ENCODE peak calls at places on chromosomes 7 and 10, in eight cellular contexts. K is spleen; W is effector memory CD4-positive, alpha-beta T cell; R is left ventricle myocardium inferior; A is DND-41; U is breast epithelium; B is transverse colon; L is tibial nerve. I is an unnamed sample. For H3K27me3, the result is how much of the 10 kb centered on the place peaks cover.

GRCh38 chr10:28281726-28282325 is 21.0 kb downstream of the MPP7 start:
- DNase-seq in U (no peak), K (no peak), L (no peak), A (no peak), R (no peak), W (no peak), B (no peak), I (no peak)

GRCh38 chr10:96618648-96619047 is 31.8 kb upstream of the TM9SF3 start:
- DNase-seq in U (no peak), A (no peak), L (peak), K (no peak), W (no peak), R (peak), B (peak), I (no peak)

GRCh38 chr7:28549998-28550397 is 137.7 kb downstream of the CREB5 start:
- DNase-seq in K (no peak), B (no peak), R (no peak), L (no peak), U (no peak), A (no peak), W (no peak), I (no peak)

GRCh38 chr7:36048141-36048901 is 104.7 kb upstream of the EEPD1 start:
- DNase-seq in U (peak), B (no peak), R (no peak), W (no peak), A (no peak), L (peak), K (no peak), I (no peak)

GRCh38 chr10:3665316-3665908 is 119.6 kb downstream of the KLF6 start:
- DNase-seq in A (no peak), K (no peak), R (no peak), L (no peak), B (no peak), W (no peak), U (no peak), I (no peak)

GRCh38 chr7:99784007-99784406 is at the start of gene CYP3A4:
- DNase-seq in L (no peak), R (no peak), U (no peak), K (no peak), B (peak), W (no peak), A (no peak), I (no peak)

GRCh38 chr7:152931583-152931982 is 172.0 kb downstream of the ACTR3B start:
- DNase-seq in A (no peak), U (no peak), R (no peak), L (no peak), K (no peak), W (no peak), B (no peak), I (no peak)

GRCh38 chr10:119191881-119192280 is 13.3 kb upstream of the PRDX3 start:
- DNase-seq in U (no peak), R (no peak), W (no peak), K (no peak), B (no peak), L (no peak), A (no peak), I (no peak)

GRCh38 chr7:84638339-84638697 is 443.7 kb upstream of the SEMA3A start:
- DNase-seq in B (no peak), U (no peak), A (no peak), R (no peak), W (no peak), L (no peak), K (no peak), I (no peak)

GRCh38 chr10:102546606-102547310 is 43.0 kb downstream of the SUFU start:
- DNase-seq in B (no peak), L (no peak), R (no peak), K (no peak), W (no peak), A (no peak), U (no peak), I (no peak)

GRCh38 chr7:4245135-4245865 is 436.8 kb upstream of the FOXK1 start:
- DNase-seq in B (no peak), L (no peak), K (peak), R (no peak), W (no peak), U (no peak), A (no peak), I (no peak)

GRCh38 chr7:127886248-127886647 is 145.0 kb downstream of the LRRC4 start:
- DNase-seq in A (no peak), B (no peak), K (no peak), R (no peak), W (no peak), L (no peak), U (no peak), I (no peak)

GRCh38 chr10:29636178-29636577 is 1.4 kb upstream of the SVIL start:
- DNase-seq in R (no peak), A (no peak), B (no peak), K (no peak), W (no peak), U (no peak), L (no peak), I (no peak)

GRCh38 chr7:139693651-139694388 is 84.0 kb downstream of the HIPK2 start:
- DNase-seq in U (no peak), W (no peak), B (no peak), A (no peak), L (no peak), R (no peak), K (no peak), I (no peak)

GRCh38 chr7:2572101-2572842 is 13.5 kb downstream of the IQCE start:
- DNase-seq in U (no peak), B (no peak), W (no peak), R (no peak), A (no peak), L (no peak), K (peak), I (no peak)

GRCh38 chr10:12397931-12398330 is 48.6 kb downstream of the CAMK1D start:
- DNase-seq in U (no peak), W (no peak), B (no peak), R (no peak), K (no peak), A (no peak), L (no peak), I (no peak)

GRCh38 chr7:73718905-73719805 is at the start of gene STX1A:
- DNase-seq in K (peak), A (no peak), L (no peak), U (peak), W (peak), B (peak), R (peak), I (peak)

GRCh38 chr7:155437836-155438235 is 20.1 kb upstream of the EN2 start:
- DNase-seq in U (no peak), A (no peak), W (no peak), R (no peak), K (peak), B (no peak), L (no peak), I (no peak)

GRCh38 chr10:89744021-89744420 is 42.6 kb downstream of the KIF20B start:
- DNase-seq in L (no peak), R (no peak), A (no peak), B (no peak), W (no peak), K (no peak), U (no peak), I (no peak)

GRCh38 chr10:20615395-20615794 is 281.7 kb downstream of the NEBL start:
- DNase-seq in B (no peak), U (no peak), L (no peak), A (no peak), R (no peak), W (no peak), K (no peak), I (no peak)

GRCh38 chr10:72847681-72848080 is 45.9 kb upstream of the OIT3 start:
- DNase-seq in W (no peak), A (no peak), L (no peak), B (no peak), K (no peak), R (no peak), U (no peak), I (no peak)

GRCh38 chr7:27108390-27109127 is 6.1 kb upstream of the HOXA2 start:
- DNase-seq in L (no peak), B (peak), K (peak), R (no peak), A (no peak), W (no peak), U (no peak), I (no peak)

GRCh38 chr7:155090647-155091046 is 20.5 kb downstream of the HTR5A start:
- DNase-seq in R (no peak), L (no peak), U (no peak), B (no peak), K (no peak), W (no peak), A (peak), I (no peak)

GRCh38 chr7:131493559-131493958 is 62.9 kb downstream of the PODXL start:
- DNase-seq in R (no peak), A (no peak), K (no peak), U (no peak), B (no peak), L (no peak), W (no peak), I (no peak)

GRCh38 chr10:112375721-112376577 is 2.0 kb downstream of the ACSL5 start:
- DNase-seq in R (peak), L (peak), U (peak), K (peak), B (peak), W (peak), A (peak), I (no peak)

GRCh38 chr10:82377608-82378007 is 502.6 kb downstream of the NRG3 start:
- DNase-seq in W (no peak), A (no peak), R (no peak), B (no peak), K (no peak), L (no peak), U (no peak), I (no peak)

GRCh38 chr10:130354976-130355795 is 219.0 kb downstream of the GLRX3 start:
- DNase-seq in A (no peak), L (no peak), U (no peak), R (no peak), K (peak), W (no peak), B (no peak), I (no peak)

GRCh38 chr7:90645784-90646183 is 49.7 kb downstream of the CDK14 start:
- DNase-seq in W (no peak), B (no peak), L (no peak), K (no peak), A (no peak), U (no peak), R (no peak), I (no peak)

GRCh38 chr10:114773197-114773532 is 48.4 kb upstream of the FHIP2A start:
- DNase-seq in W (no peak), U (no peak), R (no peak), L (no peak), K (no peak), B (no peak), A (no peak), I (no peak)

GRCh38 chr10:58266003-58266825 is 1.5 kb downstream of the IPMK start:
- DNase-seq in W (no peak), B (no peak), A (no peak), U (no peak), K (no peak), R (no peak), L (no peak), I (no peak)

GRCh38 chr7:30896041-30896440 is 15.6 kb upstream of the AQP1 start:
- DNase-seq in A (no peak), K (no peak), B (no peak), L (no peak), R (no peak), W (no peak), U (no peak), I (no peak)

GRCh38 chr10:72954230-72954595 is 393 bp downstream of the PLA2G12B start:
- DNase-seq in L (no peak), B (no peak), R (no peak), W (no peak), K (no peak), U (no peak), A (no peak), I (no peak)

GRCh38 chr7:44194069-44194468 is 4.8 kb upstream of the GCK start:
- DNase-seq in K (no peak), B (no peak), U (no peak), L (no peak), W (no peak), A (no peak), R (no peak), I (no peak)

DNA sequence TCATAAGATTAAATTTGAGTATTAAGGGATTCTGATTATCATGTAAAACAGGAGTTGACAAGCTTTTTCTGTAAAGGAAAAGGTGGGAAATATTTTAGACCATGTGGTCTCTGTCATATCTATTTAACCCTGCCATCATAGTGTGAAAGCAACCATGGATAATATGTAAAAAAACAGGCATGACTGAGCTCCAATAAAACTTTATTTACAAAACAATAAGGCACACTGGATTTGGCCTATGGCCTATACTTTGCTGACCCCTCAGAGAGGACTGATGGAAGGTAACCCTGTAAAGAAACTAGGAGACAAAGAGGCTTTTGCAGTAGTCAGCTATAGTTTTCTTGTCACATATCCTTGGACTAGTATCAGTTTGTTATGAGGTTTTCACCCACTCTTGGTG is 130.5 kb upstream of the CDK13 start:
- DNase-seq in W (no peak), L (no peak), R (no peak), A (no peak), K (no peak), U (no peak), B (no peak), I (no peak)
- H3K27me3 ChIP-seq in W (under half), L (under half), R (under half), A (under half), K (under half), U (under half), B (under half), I (under half)

GRCh38 chr7:143361552-143362125 is 874 bp downstream of the FAM131B start:
- DNase-seq in K (no peak), A (no peak), B (no peak), W (no peak), R (no peak), U (no peak), L (no peak), I (no peak)

GRCh38 chr7:143359769-143360168 is 2.7 kb downstream of the FAM131B start:
- DNase-seq in R (no peak), U (no peak), K (no peak), B (no peak), A (no peak), L (no peak), W (no peak), I (no peak)

GRCh38 chr7:143360788-143361551 is 1.5 kb downstream of the FAM131B start:
- DNase-seq in B (no peak), L (no peak), A (no peak), U (no peak), R (no peak), K (no peak), W (no peak), I (no peak)

GRCh38 chr7:143362126-143362961 is at the start of gene FAM131B:
- DNase-seq in K (no peak), R (no peak), L (no peak), U (no peak), W (peak), B (no peak), A (peak), I (no peak)

DNA sequence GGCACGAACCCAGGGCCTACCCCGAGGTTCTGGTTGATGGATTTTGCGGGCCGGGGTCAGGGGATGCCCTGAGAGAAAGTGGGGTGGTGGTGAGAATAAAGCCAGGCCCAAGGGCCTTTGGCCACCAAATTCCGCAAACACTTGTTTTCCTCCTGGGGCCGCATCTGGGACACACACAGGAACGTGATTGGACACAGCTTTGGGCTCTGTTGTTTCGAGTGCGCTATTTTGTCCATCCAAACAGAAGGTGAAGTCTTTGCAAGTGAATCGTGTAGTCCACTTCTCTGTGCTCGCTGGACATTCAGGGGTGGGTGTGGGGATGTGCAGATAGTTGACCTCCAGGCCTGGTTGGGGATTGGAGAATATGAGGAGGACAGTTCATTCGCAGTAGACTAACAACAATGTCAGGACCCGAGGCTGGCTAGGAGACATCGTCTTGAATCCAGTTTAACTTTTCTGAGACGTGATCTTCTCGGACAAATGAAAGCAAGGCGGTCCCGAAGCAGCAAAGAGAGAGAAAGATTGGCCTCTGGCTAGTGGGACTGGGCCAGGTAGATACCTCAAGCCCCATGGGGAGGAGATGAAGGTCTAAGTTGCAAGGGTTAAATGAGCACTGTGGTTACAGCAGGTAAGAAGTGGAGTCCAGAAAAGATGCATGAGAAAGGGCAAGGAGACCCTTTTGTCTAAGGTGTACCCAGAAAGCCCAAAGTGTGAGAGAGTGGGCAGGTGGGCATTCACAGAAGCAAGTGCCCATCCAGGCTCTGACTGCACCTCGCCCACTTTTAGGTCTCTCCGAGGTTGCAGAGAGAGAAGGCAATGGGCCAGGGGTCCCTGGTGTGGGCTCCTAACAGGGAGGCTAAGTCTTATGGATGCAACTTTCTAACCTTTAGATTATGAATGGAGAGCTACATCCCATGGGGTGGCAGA is 761 bp upstream of the FAM131B start:
- DNase-seq in U (no peak), K (no peak), B (no peak), A (no peak), W (no peak), L (no peak), R (no peak), I (no peak)
- H3K27me3 ChIP-seq in U (under half), K (half or more), B (under half), A (half or more), W (under half), L (under half), R (half or more), I (under half)

DNA sequence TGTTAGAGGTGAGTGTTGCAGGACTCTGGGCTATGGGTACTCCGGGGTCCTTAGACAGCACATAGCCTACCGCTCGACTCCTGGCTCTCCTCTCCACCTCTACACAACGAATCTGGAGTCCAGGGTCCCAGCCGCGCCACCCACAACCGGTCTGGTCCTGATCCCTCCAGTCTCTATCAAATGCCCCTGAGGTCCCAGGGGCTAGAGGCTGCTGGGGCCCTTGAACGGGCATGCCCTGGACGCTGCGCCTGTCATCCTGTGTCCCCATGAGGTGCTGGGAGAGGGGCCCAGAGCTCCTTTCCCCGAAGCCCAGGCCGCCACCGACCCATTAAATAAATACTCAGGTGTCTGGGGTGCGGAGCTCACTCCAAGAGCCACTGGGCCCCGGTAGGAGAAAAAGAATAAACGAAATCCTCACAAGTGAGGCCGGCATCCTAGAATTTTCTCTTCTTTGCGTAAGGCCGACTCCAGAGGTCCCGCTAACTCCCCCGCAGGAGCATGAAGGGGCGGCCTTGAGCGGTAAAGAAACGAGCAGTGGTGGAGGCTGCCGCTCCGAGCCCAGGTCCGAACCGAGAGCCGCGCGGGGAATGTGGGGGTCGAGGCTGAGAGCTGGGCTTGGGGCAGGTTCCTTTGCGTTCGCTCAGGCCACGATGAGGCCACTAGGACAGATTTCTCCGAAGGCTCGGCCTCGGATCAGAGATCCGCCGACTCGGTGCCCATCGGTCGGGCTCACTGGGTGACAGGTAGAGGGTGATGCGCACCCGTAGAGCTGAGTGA is 166.7 kb downstream of the NRF1 start:
- DNase-seq in U (no peak), L (no peak), A (no peak), K (no peak), W (no peak), B (no peak), R (no peak), I (no peak)
- H3K27me3 ChIP-seq in U (half or more), L (under half), A (under half), K (half or more), W (half or more), B (half or more), R (half or more), I (half or more)

DNA sequence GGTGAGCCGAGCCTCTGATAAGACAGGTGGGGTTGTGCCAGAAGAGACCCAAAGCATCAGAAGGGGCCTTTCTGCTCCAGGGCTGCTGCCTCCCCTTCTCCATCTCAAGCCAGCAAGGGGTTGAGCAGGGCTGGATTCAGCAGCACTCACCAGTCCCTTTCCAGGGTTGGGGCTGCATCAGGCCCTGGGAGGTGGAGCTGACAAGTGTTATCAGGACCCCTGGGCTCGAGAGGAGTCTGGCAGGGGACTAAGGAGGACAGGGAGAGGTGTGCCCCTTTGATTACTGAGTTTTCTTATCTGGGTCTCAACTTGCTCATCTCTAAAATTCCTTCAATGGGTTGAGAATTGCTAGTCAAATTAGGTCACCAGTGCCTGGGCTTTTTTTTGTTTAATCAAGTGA is 17.8 kb downstream of the ARHGAP22 start:
- DNase-seq in R (no peak), L (no peak), B (no peak), U (no peak), W (no peak), A (no peak), K (no peak), I (no peak)
- H3K27me3 ChIP-seq in R (under half), L (under half), B (under half), U (under half), W (under half), A (under half), K (under half), I (under half)

GRCh38 chr10:74000892-74001669 is 3.2 kb downstream of the VCL start:
- DNase-seq in L (no peak), W (no peak), A (no peak), U (no peak), R (no peak), K (no peak), B (no peak), I (no peak)
- H3K27me3 ChIP-seq in L (under half), W (under half), A (under half), U (under half), R (under half), K (under half), B (under half), I (under half)